ENCODE peak calls at places on chromosomes 13 and 19, in five cellular contexts. One of them, this sample, is unnamed.

GRCh38 chr13:30119476-30119875 is 187.9 kb downstream of the KATNAL1 start:
- DNase-seq in AG10803: peak
- DNase-seq in MCF 10A: peak
- DNase-seq in lower leg skin: no peak
- DNase-seq in NCI-H510A treated with DMSO at 0.1 percent for 48 hours: no peak
- DNase-seq in this sample: no peak

GRCh38 chr13:79258489-79258888 is 147.6 kb downstream of the RBM26 start:
- DNase-seq in AG10803: no peak
- DNase-seq in lower leg skin: no peak
- DNase-seq in NCI-H510A treated with DMSO at 0.1 percent for 48 hours: no peak
- DNase-seq in MCF 10A: peak
- DNase-seq in this sample: no peak

GRCh38 chr13:108037348-108037747 is 178.0 kb downstream of the LIG4 start:
- DNase-seq in lower leg skin: no peak
- DNase-seq in AG10803: no peak
- DNase-seq in NCI-H510A treated with DMSO at 0.1 percent for 48 hours: no peak
- DNase-seq in MCF 10A: peak
- DNase-seq in this sample: no peak

GRCh38 chr19:55319786-55320185 is 5.4 kb downstream of the TMEM150B start:
- DNase-seq in lower leg skin: no peak
- DNase-seq in NCI-H510A treated with DMSO at 0.1 percent for 48 hours: peak
- DNase-seq in MCF 10A: no peak
- DNase-seq in AG10803: peak
- DNase-seq in this sample: peak

GRCh38 chr19:55578761-55579747 is 1.6 kb downstream of the ZNF579 start:
- DNase-seq in MCF 10A: no peak
- DNase-seq in AG10803: no peak
- DNase-seq in NCI-H510A treated with DMSO at 0.1 percent for 48 hours: no peak
- DNase-seq in lower leg skin: no peak
- DNase-seq in this sample: no peak

GRCh38 chr19:45104658-45105384 is 11.8 kb downstream of the PPP1R37 start:
- DNase-seq in MCF 10A: no peak
- DNase-seq in AG10803: no peak
- DNase-seq in NCI-H510A treated with DMSO at 0.1 percent for 48 hours: no peak
- DNase-seq in lower leg skin: no peak
- DNase-seq in this sample: no peak

GRCh38 chr19:30090963-30091362 is 148.9 kb downstream of the URI1 start:
- DNase-seq in AG10803: no peak
- DNase-seq in lower leg skin: no peak
- DNase-seq in NCI-H510A treated with DMSO at 0.1 percent for 48 hours: no peak
- DNase-seq in MCF 10A: no peak
- DNase-seq in this sample: no peak

GRCh38 chr19:4376991-4377781 is 23.2 kb downstream of the SH3GL1 start:
- DNase-seq in NCI-H510A treated with DMSO at 0.1 percent for 48 hours: no peak
- DNase-seq in MCF 10A: peak
- DNase-seq in lower leg skin: no peak
- DNase-seq in AG10803: peak
- DNase-seq in this sample: no peak

GRCh38 chr19:55528030-55528801 is 8.7 kb downstream of the SBK2 start:
- DNase-seq in MCF 10A: no peak
- DNase-seq in NCI-H510A treated with DMSO at 0.1 percent for 48 hours: peak
- DNase-seq in lower leg skin: no peak
- DNase-seq in AG10803: peak
- DNase-seq in this sample: no peak

GRCh38 chr19:50275577-50276368 is 53.4 kb downstream of the KCNC3 start:
- DNase-seq in MCF 10A: no peak
- DNase-seq in AG10803: no peak
- DNase-seq in lower leg skin: no peak
- DNase-seq in NCI-H510A treated with DMSO at 0.1 percent for 48 hours: no peak
- DNase-seq in this sample: no peak

GRCh38 chr19:56567274-56568120 is at the start of gene ZNF470:
- DNase-seq in NCI-H510A treated with DMSO at 0.1 percent for 48 hours: peak
- DNase-seq in MCF 10A: no peak
- DNase-seq in lower leg skin: peak
- DNase-seq in AG10803: peak
- DNase-seq in this sample: peak

GRCh38 chr19:280541-281007 is 10.6 kb downstream of the PLPP2 start:
- DNase-seq in MCF 10A: no peak
- DNase-seq in NCI-H510A treated with DMSO at 0.1 percent for 48 hours: no peak
- DNase-seq in AG10803: no peak
- DNase-seq in lower leg skin: no peak
- DNase-seq in this sample: no peak

GRCh38 chr13:40120781-40121180 is 465.3 kb downstream of the COG6 start:
- DNase-seq in NCI-H510A treated with DMSO at 0.1 percent for 48 hours: no peak
- DNase-seq in AG10803: peak
- DNase-seq in MCF 10A: no peak
- DNase-seq in lower leg skin: no peak
- DNase-seq in this sample: no peak

GRCh38 chr13:100306042-100306441 is 217.1 kb downstream of the PCCA start:
- DNase-seq in AG10803: no peak
- DNase-seq in MCF 10A: no peak
- DNase-seq in lower leg skin: no peak
- DNase-seq in NCI-H510A treated with DMSO at 0.1 percent for 48 hours: no peak
- DNase-seq in this sample: no peak

GRCh38 chr19:33714149-33714548 is 82.5 kb upstream of the KCTD15 start:
- DNase-seq in MCF 10A: no peak
- DNase-seq in AG10803: no peak
- DNase-seq in NCI-H510A treated with DMSO at 0.1 percent for 48 hours: no peak
- DNase-seq in lower leg skin: no peak
- DNase-seq in this sample: no peak

GRCh38 chr13:34793301-34793700 is 148.8 kb upstream of the NBEA start:
- DNase-seq in lower leg skin: no peak
- DNase-seq in MCF 10A: no peak
- DNase-seq in NCI-H510A treated with DMSO at 0.1 percent for 48 hours: no peak
- DNase-seq in AG10803: no peak
- DNase-seq in this sample: no peak

GRCh38 chr19:1401138-1401888 is at the start of gene GAMT:
- DNase-seq in MCF 10A: no peak
- DNase-seq in lower leg skin: no peak
- DNase-seq in AG10803: peak
- DNase-seq in NCI-H510A treated with DMSO at 0.1 percent for 48 hours: no peak
- DNase-seq in this sample: no peak

GRCh38 chr13:23350009-23350408 is 83.5 kb downstream of the SACS start:
- DNase-seq in lower leg skin: no peak
- DNase-seq in AG10803: peak
- DNase-seq in NCI-H510A treated with DMSO at 0.1 percent for 48 hours: no peak
- DNase-seq in MCF 10A: no peak
- DNase-seq in this sample: no peak

GRCh38 chr19:18401580-18402112 is 4.2 kb upstream of the LRRC25 start:
- DNase-seq in MCF 10A: peak
- DNase-seq in lower leg skin: peak
- DNase-seq in AG10803: peak
- DNase-seq in NCI-H510A treated with DMSO at 0.1 percent for 48 hours: peak
- DNase-seq in this sample: no peak

GRCh38 chr13:48492123-48493075 is 40.5 kb downstream of the RCBTB2 start:
- DNase-seq in NCI-H510A treated with DMSO at 0.1 percent for 48 hours: no peak
- DNase-seq in MCF 10A: no peak
- DNase-seq in AG10803: peak
- DNase-seq in lower leg skin: peak
- DNase-seq in this sample: no peak

GRCh38 chr19:31504221-31504620 is 155.0 kb upstream of the TSHZ3 start:
- DNase-seq in NCI-H510A treated with DMSO at 0.1 percent for 48 hours: no peak
- DNase-seq in lower leg skin: no peak
- DNase-seq in AG10803: no peak
- DNase-seq in MCF 10A: no peak
- DNase-seq in this sample: no peak

GRCh38 chr19:46493236-46494114 is 2.2 kb downstream of the PNMA8B start:
- DNase-seq in lower leg skin: no peak
- DNase-seq in AG10803: no peak
- DNase-seq in MCF 10A: no peak
- DNase-seq in NCI-H510A treated with DMSO at 0.1 percent for 48 hours: peak
- DNase-seq in this sample: no peak

GRCh38 chr13:21663197-21663596 is 7.7 kb upstream of the FGF9 start:
- DNase-seq in AG10803: no peak
- DNase-seq in MCF 10A: peak
- DNase-seq in lower leg skin: no peak
- DNase-seq in NCI-H510A treated with DMSO at 0.1 percent for 48 hours: peak
- DNase-seq in this sample: no peak

GRCh38 chr19:3154957-3155736 is 19.3 kb downstream of the GNA15 start:
- DNase-seq in MCF 10A: peak
- DNase-seq in AG10803: peak
- DNase-seq in lower leg skin: peak
- DNase-seq in NCI-H510A treated with DMSO at 0.1 percent for 48 hours: no peak
- DNase-seq in this sample: peak

GRCh38 chr13:98717891-98718290 is 34.6 kb downstream of the SLC15A1 start:
- DNase-seq in lower leg skin: no peak
- DNase-seq in MCF 10A: no peak
- DNase-seq in AG10803: no peak
- DNase-seq in NCI-H510A treated with DMSO at 0.1 percent for 48 hours: no peak
- DNase-seq in this sample: no peak

GRCh38 chr19:54096642-54097106 is 3.9 kb downstream of the OSCAR start:
- DNase-seq in AG10803: peak
- DNase-seq in MCF 10A: no peak
- DNase-seq in NCI-H510A treated with DMSO at 0.1 percent for 48 hours: no peak
- DNase-seq in lower leg skin: peak
- DNase-seq in this sample: no peak